ENCODE peak calls at places on chromosome 3, in seven cellular contexts. G is fibroblast of pulmonary artery, Q is HEK293T, Y is ovary, X is aorta, M is DMS 273 treated with DMSO at 0.1 percent for 48 hours, E is activated T-cell treated with anti-CD3 and anti-CD28 coated beads for 24 hours. D is an unnamed sample.
A peak's percentile ranks its signal among the peaks of the same experiment; 100 is the strongest.

GRCh38 chr3:14875411-14876175 is 56.8 kb downstream of the FGD5 start:
- DNase-seq in G (no peak), Q (no peak), Y (no peak), X (no peak), M (no peak), E (no peak), D (peak; percentile 35)

GRCh38 chr3:115692887-115693524 is 69.7 kb downstream of the GAP43 start:
- DNase-seq in G (peak; percentile 82), Q (peak; percentile 71), Y (peak; percentile 74), X (peak; percentile 77), M (peak; percentile 60), E (peak; percentile 65), D (peak; percentile 86)

GRCh38 chr3:66303556-66303955 is 82.8 kb downstream of the SLC25A26 start:
- DNase-seq in G (no peak), Q (no peak), Y (no peak), X (no peak), M (no peak), E (peak; percentile 27), D (peak; percentile 20)

GRCh38 chr3:190225186-190225692 is 97.0 kb downstream of the CLDN1 start:
- DNase-seq in G (peak; percentile 48), Q (peak; percentile 16), Y (no peak), X (no peak), M (no peak), E (no peak), D (no peak)

GRCh38 chr3:111944377-111944776 is 34.4 kb upstream of the ABHD10 start:
- DNase-seq in G (peak; percentile 36), Q (no peak), Y (no peak), X (no peak), M (no peak), E (no peak), D (no peak)

GRCh38 chr3:42195879-42196330 is 70.1 kb downstream of the CCK start:
- DNase-seq in G (peak; percentile 20), Q (no peak), Y (no peak), X (no peak), M (no peak), E (no peak), D (no peak)

GRCh38 chr3:181860243-181860642 is 148.5 kb downstream of the SOX2 start:
- DNase-seq in G (no peak), Q (no peak), Y (no peak), X (no peak), M (no peak), E (no peak), D (no peak)

GRCh38 chr3:49656541-49657112 is 17.5 kb upstream of the APEH start:
- DNase-seq in G (peak; percentile 14), Q (no peak), Y (no peak), X (no peak), M (peak; percentile 5), E (no peak), D (no peak)

GRCh38 chr3:38453075-38453913 is at the start of gene ACVR2B:
- DNase-seq in G (peak; percentile 78), Q (peak; percentile 91), Y (peak; percentile 91), X (peak; percentile 94), M (no peak), E (peak; percentile 53), D (peak; percentile 64)

GRCh38 chr3:123298903-123299302 is 97.2 kb downstream of the SEC22A start:
- DNase-seq in G (peak; percentile 1), Q (no peak), Y (no peak), X (no peak), M (no peak), E (no peak), D (no peak)

GRCh38 chr3:492586-493296 is 296.2 kb downstream of the CHL1 start:
- DNase-seq in G (no peak), Q (no peak), Y (no peak), X (no peak), M (no peak), E (no peak), D (no peak)

GRCh38 chr3:73536952-73537351 is 87.8 kb downstream of the PDZRN3 start:
- DNase-seq in G (no peak), Q (no peak), Y (no peak), X (no peak), M (no peak), E (no peak), D (peak; percentile 11)

GRCh38 chr3:197352382-197352781 is 54.0 kb upstream of the DLG1 start:
- DNase-seq in G (peak; percentile 62), Q (no peak), Y (peak; percentile 41), X (peak; percentile 86), M (no peak), E (no peak), D (no peak)

GRCh38 chr3:107845355-107846281 is 245.2 kb downstream of the CD47 start:
- DNase-seq in G (peak; percentile 19), Q (no peak), Y (no peak), X (no peak), M (no peak), E (no peak), D (no peak)

GRCh38 chr3:187264051-187264450 is 27.5 kb downstream of the MASP1 start:
- DNase-seq in G (peak; percentile 69), Q (peak; percentile 6), Y (no peak), X (no peak), M (no peak), E (no peak), D (no peak)

GRCh38 chr3:126555795-126556636 is 2.7 kb downstream of the C3orf22 start:
- DNase-seq in G (no peak), Q (no peak), Y (no peak), X (peak; percentile 56), M (no peak), E (no peak), D (no peak)

GRCh38 chr3:194067949-194068362 is 68.0 kb upstream of the HES1 start:
- DNase-seq in G (peak; percentile 9), Q (no peak), Y (no peak), X (no peak), M (no peak), E (no peak), D (no peak)

GRCh38 chr3:26114851-26115250 is 325.0 kb downstream of the OXSM start:
- DNase-seq in G (no peak), Q (no peak), Y (no peak), X (no peak), M (no peak), E (no peak), D (no peak)

GRCh38 chr3:690770-691169 is 402.1 kb upstream of the CNTN6 start:
- DNase-seq in G (no peak), Q (no peak), Y (no peak), X (no peak), M (no peak), E (no peak), D (no peak)

GRCh38 chr3:188510366-188510765 is 356.4 kb downstream of the LPP start:
- DNase-seq in G (peak; percentile 83), Q (no peak), Y (no peak), X (no peak), M (no peak), E (no peak), D (no peak)

GRCh38 chr3:185253645-185254410 is at the start of gene EHHADH:
- DNase-seq in G (peak; percentile 68), Q (peak; percentile 61), Y (peak; percentile 42), X (peak; percentile 89), M (peak; percentile 71), E (peak; percentile 46), D (peak; percentile 60)

GRCh38 chr3:18135083-18135814 is 289.9 kb downstream of the SATB1 start:
- DNase-seq in G (peak; percentile 16), Q (no peak), Y (no peak), X (no peak), M (no peak), E (no peak), D (no peak)

GRCh38 chr3:16253601-16254000 is 11.1 kb downstream of the DPH3 start:
- DNase-seq in G (peak; percentile 69), Q (no peak), Y (peak; percentile 59), X (no peak), M (no peak), E (no peak), D (no peak)

GRCh38 chr3:85030052-85030451 is 71.3 kb downstream of the CADM2 start:
- DNase-seq in G (no peak), Q (no peak), Y (no peak), X (no peak), M (no peak), E (no peak), D (no peak)

GRCh38 chr3:184155644-184156521 is 706 bp downstream of the DVL3 start:
- DNase-seq in G (no peak), Q (peak; percentile 18), Y (peak; percentile 51), X (peak; percentile 84), M (no peak), E (peak; percentile 29), D (peak; percentile 56)

GRCh38 chr3:18044191-18044590 is 301.8 kb upstream of the TBC1D5 start:
- DNase-seq in G (no peak), Q (no peak), Y (no peak), X (no peak), M (no peak), E (no peak), D (no peak)

GRCh38 chr3:31370093-31370666 is 162.5 kb upstream of the STT3B start:
- DNase-seq in G (no peak), Q (no peak), Y (no peak), X (no peak), M (no peak), E (no peak), D (no peak)

GRCh38 chr3:183193762-183194701 is 31.5 kb upstream of the LAMP3 start:
- DNase-seq in G (no peak), Q (no peak), Y (no peak), X (no peak), M (no peak), E (no peak), D (no peak)

GRCh38 chr3:32568953-32569352 is 1.7 kb downstream of the DYNC1LI1 start:
- DNase-seq in G (no peak), Q (no peak), Y (no peak), X (no peak), M (no peak), E (no peak), D (no peak)

GRCh38 chr3:1611824-1612223 is 486.8 kb upstream of the CNTN4 start:
- DNase-seq in G (no peak), Q (no peak), Y (no peak), X (no peak), M (no peak), E (no peak), D (no peak)

GRCh38 chr3:32200490-32200889 is 38.0 kb upstream of the CMTM8 start:
- DNase-seq in G (peak; percentile 90), Q (no peak), Y (peak; percentile 15), X (no peak), M (no peak), E (no peak), D (no peak)

GRCh38 chr3:48369685-48370329 is 2.2 kb upstream of the FBXW12 start:
- DNase-seq in G (no peak), Q (no peak), Y (no peak), X (no peak), M (no peak), E (no peak), D (peak; percentile 7)

GRCh38 chr3:148735597-148735996 is 37.9 kb downstream of the AGTR1 start:
- DNase-seq in G (no peak), Q (no peak), Y (no peak), X (no peak), M (no peak), E (no peak), D (no peak)

GRCh38 chr3:33855884-33856546 is 57.6 kb downstream of the PDCD6IP start:
- DNase-seq in G (peak; percentile 48), Q (no peak), Y (no peak), X (no peak), M (no peak), E (no peak), D (no peak)

GRCh38 chr3:140216249-140216648 is 281.3 kb downstream of the CLSTN2 start:
- DNase-seq in G (no peak), Q (peak; percentile 42), Y (no peak), X (no peak), M (no peak), E (no peak), D (peak; percentile 61)

GRCh38 chr3:123805504-123805903 is 78.6 kb downstream of the MYLK start:
- DNase-seq in G (no peak), Q (no peak), Y (no peak), X (no peak), M (no peak), E (no peak), D (no peak)

GRCh38 chr3:59777559-59778178 is 727.8 kb upstream of the CFAP20DC start:
- DNase-seq in G (no peak), Q (no peak), Y (no peak), X (no peak), M (no peak), E (no peak), D (no peak)

GRCh38 chr3:128946411-128946810 is 47.5 kb downstream of the CFAP92 start:
- DNase-seq in G (peak; percentile 19), Q (no peak), Y (no peak), X (no peak), M (no peak), E (no peak), D (no peak)

D was measured in NCI-H524.